ENCODE peak calls at places on chromosomes 13 and 19, in five cellular contexts. One of them, this sample, is unnamed.

GRCh38 chr13:112693831-112694497 is 4.1 kb downstream of the ATP11A start:
- DNase-seq in GM12878: no peak
- DNase-seq in HepG2: no peak
- DNase-seq in H1: no peak
- DNase-seq in K562: no peak
- DNase-seq in this sample: no peak

GRCh38 chr19:31334849-31335624 is 14.2 kb downstream of the TSHZ3 start:
- DNase-seq in H1: no peak
- DNase-seq in GM12878: no peak
- DNase-seq in HepG2: no peak
- DNase-seq in K562: no peak
- DNase-seq in this sample: no peak

GRCh38 chr13:37870895-37871550 is 1.5 kb upstream of the TRPC4 start:
- DNase-seq in H1: peak
- DNase-seq in K562: no peak
- DNase-seq in HepG2: no peak
- DNase-seq in GM12878: no peak
- DNase-seq in this sample: no peak

GRCh38 chr13:28375250-28375930 is 119.5 kb downstream of the FLT1 start:
- DNase-seq in HepG2: no peak
- DNase-seq in GM12878: no peak
- DNase-seq in K562: peak
- DNase-seq in H1: no peak
- DNase-seq in this sample: no peak

GRCh38 chr13:110108348-110109139 is 198.4 kb downstream of the COL4A1 start:
- DNase-seq in HepG2: peak
- DNase-seq in K562: peak
- DNase-seq in GM12878: no peak
- DNase-seq in H1: no peak
- DNase-seq in this sample: peak

GRCh38 chr13:112873851-112874750 is 94.9 kb upstream of the MCF2L start:
- DNase-seq in H1: peak
- DNase-seq in HepG2: peak
- DNase-seq in GM12878: no peak
- DNase-seq in K562: peak
- DNase-seq in this sample: peak

GRCh38 chr13:23599083-23599925 is 29.1 kb downstream of the TNFRSF19 start:
- DNase-seq in K562: no peak
- DNase-seq in GM12878: no peak
- DNase-seq in H1: no peak
- DNase-seq in HepG2: peak
- DNase-seq in this sample: no peak

GRCh38 chr19:45717983-45718650 is 12.6 kb downstream of the FBXO46 start:
- DNase-seq in K562: no peak
- DNase-seq in HepG2: no peak
- DNase-seq in H1: no peak
- DNase-seq in GM12878: no peak
- DNase-seq in this sample: no peak

GRCh38 chr19:18119243-18120105 is 21.9 kb downstream of the MAST3 start:
- DNase-seq in K562: no peak
- DNase-seq in H1: no peak
- DNase-seq in HepG2: no peak
- DNase-seq in GM12878: no peak
- DNase-seq in this sample: no peak

GRCh38 chr19:41848666-41849065 is 3.8 kb downstream of the DMRTC2 start:
- DNase-seq in H1: no peak
- DNase-seq in K562: no peak
- DNase-seq in HepG2: no peak
- DNase-seq in GM12878: no peak
- DNase-seq in this sample: no peak

GRCh38 chr19:33235269-33235995 is 9.8 kb upstream of the SLC7A10 start:
- DNase-seq in HepG2: peak
- DNase-seq in H1: peak
- DNase-seq in K562: peak
- DNase-seq in GM12878: peak
- DNase-seq in this sample: peak

GRCh38 chr13:51444922-51445321 is 7.9 kb downstream of the INTS6 start:
- DNase-seq in HepG2: no peak
- DNase-seq in K562: no peak
- DNase-seq in H1: no peak
- DNase-seq in GM12878: no peak
- DNase-seq in this sample: peak

GRCh38 chr13:83248751-83249150 is 633.5 kb downstream of the SLITRK1 start:
- DNase-seq in HepG2: no peak
- DNase-seq in H1: no peak
- DNase-seq in GM12878: no peak
- DNase-seq in K562: no peak
- DNase-seq in this sample: no peak

GRCh38 chr19:1449467-1450442 is at the start of gene APC2:
- DNase-seq in GM12878: no peak
- DNase-seq in H1: peak
- DNase-seq in K562: peak
- DNase-seq in HepG2: no peak
- DNase-seq in this sample: peak

GRCh38 chr19:1624458-1624857 is 19.2 kb upstream of the UQCR11 start:
- DNase-seq in K562: peak
- DNase-seq in H1: peak
- DNase-seq in HepG2: peak
- DNase-seq in GM12878: no peak
- DNase-seq in this sample: peak

GRCh38 chr13:29589967-29590366 is 5.5 kb downstream of the SLC7A1 start:
- DNase-seq in HepG2: no peak
- DNase-seq in GM12878: no peak
- DNase-seq in H1: no peak
- DNase-seq in K562: no peak
- DNase-seq in this sample: no peak

GRCh38 chr19:51448011-51448744 is 10.1 kb downstream of the SIGLEC8 start:
- DNase-seq in GM12878: no peak
- DNase-seq in HepG2: no peak
- DNase-seq in K562: no peak
- DNase-seq in H1: no peak
- DNase-seq in this sample: no peak

GRCh38 chr19:32631381-32631780 is 43.6 kb downstream of the ANKRD27 start:
- DNase-seq in K562: peak
- DNase-seq in GM12878: no peak
- DNase-seq in H1: no peak
- DNase-seq in HepG2: no peak
- DNase-seq in this sample: no peak

GRCh38 chr13:53142301-53142700 is 113.7 kb downstream of the OLFM4 start:
- DNase-seq in K562: no peak
- DNase-seq in GM12878: no peak
- DNase-seq in H1: no peak
- DNase-seq in HepG2: no peak
- DNase-seq in this sample: no peak

GRCh38 chr13:53138369-53139036 is 109.9 kb downstream of the OLFM4 start:
- DNase-seq in GM12878: no peak
- DNase-seq in H1: no peak
- DNase-seq in HepG2: no peak
- DNase-seq in K562: no peak
- DNase-seq in this sample: no peak

GRCh38 chr13:53141336-53141735 is 112.7 kb downstream of the OLFM4 start:
- DNase-seq in HepG2: no peak
- DNase-seq in H1: no peak
- DNase-seq in K562: no peak
- DNase-seq in GM12878: no peak
- DNase-seq in this sample: no peak

GRCh38 chr13:53136554-53136953 is 107.9 kb downstream of the OLFM4 start:
- DNase-seq in GM12878: no peak
- DNase-seq in K562: no peak
- DNase-seq in HepG2: no peak
- DNase-seq in H1: no peak
- DNase-seq in this sample: no peak

GRCh38 chr13:53137777-53138176 is 109.2 kb downstream of the OLFM4 start:
- DNase-seq in K562: no peak
- DNase-seq in H1: no peak
- DNase-seq in HepG2: no peak
- DNase-seq in GM12878: no peak
- DNase-seq in this sample: no peak
- TF ChIP-seq HDAC2 in K562: no peak
- TF ChIP-seq HDAC2 in H1: no peak
- TF ChIP-seq HDAC2 in HepG2: no peak
- TF ChIP-seq HDAC2 in GM12878: no peak
- TF ChIP-seq HDAC2 in this sample: no peak

GRCh38 chr19:55301459-55302331 is 17.9 kb downstream of the BRSK1 start:
- DNase-seq in GM12878: peak
- DNase-seq in K562: peak
- DNase-seq in HepG2: peak
- DNase-seq in H1: peak
- DNase-seq in this sample: peak
- TF ChIP-seq HDAC2 in GM12878: no peak
- TF ChIP-seq HDAC2 in K562: peak
- TF ChIP-seq HDAC2 in HepG2: peak
- TF ChIP-seq HDAC2 in H1: no peak
- TF ChIP-seq HDAC2 in this sample: no peak

GRCh38 chr19:47428177-47428894 is 9.0 kb upstream of the MEIS3 start:
- DNase-seq in HepG2: peak
- DNase-seq in K562: peak
- DNase-seq in GM12878: peak
- DNase-seq in H1: peak
- DNase-seq in this sample: peak

GRCh38 chr19:47432499-47432898 is 13.2 kb upstream of the MEIS3 start:
- DNase-seq in HepG2: no peak
- DNase-seq in K562: no peak
- DNase-seq in H1: no peak
- DNase-seq in GM12878: no peak
- DNase-seq in this sample: no peak

GRCh38 chr19:47429140-47429793 is 9.9 kb upstream of the MEIS3 start:
- DNase-seq in K562: no peak
- DNase-seq in HepG2: no peak
- DNase-seq in H1: peak
- DNase-seq in GM12878: no peak
- DNase-seq in this sample: no peak

GRCh38 chr19:47432091-47432490 is 12.8 kb upstream of the MEIS3 start:
- DNase-seq in K562: no peak
- DNase-seq in H1: no peak
- DNase-seq in HepG2: no peak
- DNase-seq in GM12878: no peak
- DNase-seq in this sample: no peak

GRCh38 chr19:47430041-47430802 is 10.9 kb upstream of the MEIS3 start:
- DNase-seq in H1: peak
- DNase-seq in K562: no peak
- DNase-seq in GM12878: no peak
- DNase-seq in HepG2: no peak
- DNase-seq in this sample: no peak
- TF ChIP-seq HDAC2 in H1: no peak
- TF ChIP-seq HDAC2 in K562: no peak
- TF ChIP-seq HDAC2 in GM12878: no peak
- TF ChIP-seq HDAC2 in HepG2: peak
- TF ChIP-seq HDAC2 in this sample: no peak

GRCh38 chr19:4077800-4078683 is 11.3 kb upstream of the ZBTB7A start:
- DNase-seq in H1: no peak
- DNase-seq in HepG2: no peak
- DNase-seq in GM12878: no peak
- DNase-seq in K562: peak
- DNase-seq in this sample: no peak
- TF ChIP-seq HDAC2 in H1: no peak
- TF ChIP-seq HDAC2 in HepG2: no peak
- TF ChIP-seq HDAC2 in GM12878: no peak
- TF ChIP-seq HDAC2 in K562: no peak
- TF ChIP-seq HDAC2 in this sample: no peak

GRCh38 chr13:35881360-35881759 is 249.8 kb downstream of the DCLK1 start:
- DNase-seq in GM12878: no peak
- DNase-seq in HepG2: no peak
- DNase-seq in K562: no peak
- DNase-seq in H1: no peak
- DNase-seq in this sample: no peak

GRCh38 chr13:35887028-35887666 is 244.0 kb downstream of the DCLK1 start:
- DNase-seq in HepG2: no peak
- DNase-seq in GM12878: no peak
- DNase-seq in H1: peak
- DNase-seq in K562: no peak
- DNase-seq in this sample: no peak

GRCh38 chr13:35882722-35883497 is 248.3 kb downstream of the DCLK1 start:
- DNase-seq in K562: no peak
- DNase-seq in GM12878: no peak
- DNase-seq in H1: no peak
- DNase-seq in HepG2: no peak
- DNase-seq in this sample: no peak

GRCh38 chr13:35888327-35888940 is 242.7 kb downstream of the DCLK1 start:
- DNase-seq in HepG2: no peak
- DNase-seq in H1: no peak
- DNase-seq in GM12878: no peak
- DNase-seq in K562: no peak
- DNase-seq in this sample: no peak

DNA sequence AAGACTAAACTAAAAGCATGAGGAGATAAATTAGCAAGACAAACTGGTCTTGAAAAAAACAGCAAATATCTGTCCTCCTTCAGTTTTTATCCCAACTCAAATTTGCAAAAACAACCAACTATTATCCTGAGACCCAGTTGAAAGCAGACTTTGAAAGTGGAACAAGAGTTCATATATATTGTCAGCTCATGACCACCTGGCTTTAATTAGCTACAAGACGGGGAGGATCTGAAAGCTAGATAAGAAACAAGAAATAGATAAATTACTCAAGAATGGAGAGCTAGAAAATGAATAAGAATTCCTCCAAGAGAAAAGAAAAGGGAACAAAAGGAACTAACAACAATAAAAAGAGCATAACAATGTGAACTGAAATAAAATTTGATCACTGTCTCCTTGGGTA is 247.0 kb downstream of the DCLK1 start:
- DNase-seq in K562: no peak
- DNase-seq in H1: no peak
- DNase-seq in HepG2: no peak
- DNase-seq in GM12878: no peak
- DNase-seq in this sample: no peak
- TF ChIP-seq HDAC2 in K562: no peak
- TF ChIP-seq HDAC2 in H1: no peak
- TF ChIP-seq HDAC2 in HepG2: no peak
- TF ChIP-seq HDAC2 in GM12878: no peak
- TF ChIP-seq HDAC2 in this sample: no peak